ENCODE peak calls at places on chromosomes 16 and 17, in four cellular contexts. I, V, T and Y are unnamed samples.

GRCh38 chr16:56977256-56977655 is 12.1 kb upstream of the NLRC5 start:
- DNase-seq in V (no peak), I (no peak), T (no peak), Y (no peak)

GRCh38 chr16:20300312-20301097 is 26.8 kb downstream of the GP2 start:
- DNase-seq in V (peak; percentile 11), I (peak; percentile 6), T (peak; percentile 51), Y (no peak)

GRCh38 chr17:61724777-61725176 is 133.8 kb upstream of the NACA2 start:
- DNase-seq in T (no peak), I (no peak), V (no peak), Y (no peak)

GRCh38 chr16:70689035-70689969 is 3.4 kb upstream of the MTSS2 start:
- DNase-seq in I (no peak), V (no peak), T (no peak), Y (no peak)

GRCh38 chr16:64339052-64339770 is 782.7 kb downstream of the CDH11 start:
- DNase-seq in V (peak; percentile 62), T (peak; percentile 92), I (no peak), Y (no peak)

GRCh38 chr16:58076514-58076913 is 51.0 kb downstream of the MMP15 start:
- DNase-seq in I (no peak), T (no peak), V (no peak), Y (no peak)

GRCh38 chr17:27323538-27324212 is 29.8 kb downstream of the WSB1 start:
- DNase-seq in I (no peak), T (peak; percentile 78), V (peak; percentile 67), Y (no peak)

GRCh38 chr16:67430504-67431076 is 331 bp upstream of the HSD11B2 start:
- DNase-seq in V (no peak), I (no peak), T (no peak), Y (no peak)

GRCh38 chr17:81419886-81420768 is 24.9 kb downstream of the BAHCC1 start:
- DNase-seq in I (no peak), T (no peak), V (no peak), Y (no peak)

GRCh38 chr16:88430524-88431446 is 22.3 kb upstream of the ZFPM1 start:
- DNase-seq in I (peak; percentile 44), V (no peak), T (no peak), Y (no peak)

GRCh38 chr16:88428156-88428555 is 24.9 kb upstream of the ZFPM1 start:
- DNase-seq in T (no peak), V (no peak), I (no peak), Y (no peak)

GRCh38 chr16:88428616-88429386 is 24.3 kb upstream of the ZFPM1 start:
- DNase-seq in T (no peak), I (no peak), V (no peak), Y (no peak)

GRCh38 chr16:88430185-88430523 is 22.9 kb upstream of the ZFPM1 start:
- DNase-seq in T (no peak), I (peak; percentile 26), V (no peak), Y (no peak)

DNA sequence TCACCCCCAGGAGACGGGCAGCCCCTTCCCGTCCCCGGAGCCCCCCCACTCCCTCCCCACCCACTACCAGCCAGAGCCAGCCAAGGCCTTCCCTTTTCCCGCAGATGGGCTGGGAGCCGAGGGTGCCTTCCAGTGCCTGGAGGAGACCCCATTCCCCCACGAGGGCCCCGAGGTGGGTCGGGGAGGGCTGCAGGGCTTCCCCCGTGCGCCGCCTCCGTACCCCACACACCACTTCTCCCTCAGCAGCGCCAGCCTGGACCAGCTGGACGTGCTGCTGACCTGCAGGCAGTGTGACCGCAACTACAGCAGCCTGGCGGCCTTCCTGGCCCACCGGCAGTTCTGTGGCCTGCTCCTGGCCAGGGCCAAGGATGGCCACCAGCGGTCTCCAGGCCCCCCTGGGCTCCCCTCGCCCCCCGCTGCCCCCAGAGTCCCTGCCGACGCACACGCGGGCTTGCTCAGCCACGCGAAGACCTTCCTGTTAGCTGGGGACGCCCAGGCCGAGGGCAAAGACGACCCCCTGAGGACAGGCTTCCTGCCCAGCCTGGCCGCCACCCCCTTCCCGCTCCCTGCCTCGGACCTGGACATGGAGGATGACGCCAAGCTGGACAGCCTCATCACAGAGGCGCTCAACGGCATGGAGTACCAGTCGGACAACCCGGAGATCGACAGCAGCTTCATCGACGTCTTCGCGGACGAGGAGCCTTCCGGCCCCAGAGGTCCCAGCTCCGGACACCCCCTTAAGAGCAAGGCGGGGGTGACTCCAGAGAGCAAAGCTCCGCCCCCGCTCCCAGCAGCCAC is 23.5 kb upstream of the ZFPM1 start:
- DNase-seq in T (no peak), V (no peak), I (no peak), Y (no peak)
- H3K4me3 ChIP-seq in T (no peak overlapping the region), V (no peak overlapping the region), I (peak overlapping the region; percentile 37), Y (no peak overlapping the region)

GRCh38 chr17:49915260-49915659 is 53.7 kb upstream of the DLX4 start:
- DNase-seq in I (no peak), T (no peak), V (no peak), Y (no peak)
- H3K4me3 ChIP-seq in I (no peak overlapping the region), T (no peak overlapping the region), V (no peak overlapping the region), Y (no peak overlapping the region)

GRCh38 chr16:49827806-49828428 is 28.0 kb downstream of the ZNF423 start:
- DNase-seq in I (no peak), V (no peak), T (no peak), Y (no peak)
- H3K4me3 ChIP-seq in I (no peak overlapping the region), V (no peak overlapping the region), T (no peak overlapping the region), Y (no peak overlapping the region)

GRCh38 chr17:63926164-63926563 is 6.0 kb downstream of the CD79B start:
- DNase-seq in T (no peak), V (no peak), I (no peak), Y (no peak)
- H3K4me3 ChIP-seq in T (no peak overlapping the region), V (no peak overlapping the region), I (no peak overlapping the region), Y (no peak overlapping the region)

DNA sequence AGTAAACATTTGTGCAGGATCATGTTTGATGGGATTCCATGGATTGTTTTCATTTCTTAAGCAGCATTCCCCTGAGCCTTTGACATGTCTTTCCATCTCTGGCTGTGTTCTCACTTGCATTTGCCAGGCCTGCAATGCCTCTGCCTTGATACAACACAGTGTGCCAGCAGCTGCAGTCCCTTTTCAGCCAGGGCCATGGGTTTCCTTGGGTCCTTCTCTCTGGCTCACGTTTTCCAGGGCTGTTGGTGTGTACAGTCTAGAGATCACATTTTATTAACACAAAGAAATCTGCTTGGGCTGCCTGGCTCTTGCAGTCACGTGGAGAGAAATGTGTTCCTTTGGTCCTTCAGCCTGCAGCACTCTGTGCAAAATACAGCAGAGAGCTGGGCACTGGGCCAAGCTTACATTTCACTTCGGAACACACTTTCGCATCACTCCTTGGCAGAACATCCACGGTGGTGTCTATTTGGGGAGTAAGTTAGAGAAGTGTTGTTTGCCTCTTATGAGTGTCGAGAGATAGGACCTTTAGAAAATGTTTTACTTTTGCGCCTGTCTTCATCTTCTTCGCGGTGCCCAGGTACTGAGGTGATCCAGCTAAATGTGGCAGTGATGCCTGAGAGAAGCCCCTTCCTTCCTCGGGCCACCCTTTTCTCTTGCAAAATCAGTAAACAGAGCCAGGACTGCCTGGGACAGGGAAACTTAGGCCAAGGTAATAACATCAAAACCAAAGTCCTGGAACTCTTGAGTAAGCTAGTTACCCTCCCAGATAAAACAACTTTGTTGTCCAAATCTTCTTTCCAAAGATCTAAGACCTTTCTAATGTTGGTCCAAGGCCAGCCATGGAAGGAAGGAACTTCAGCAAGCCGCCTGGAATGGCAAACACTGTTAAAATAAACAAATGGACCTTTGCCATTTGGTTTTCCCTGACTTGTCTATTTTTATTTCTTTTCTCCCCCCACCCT is 20.9 kb downstream of the HLF start:
- DNase-seq in T (peak; percentile 89), I (no peak), V (peak; percentile 19), Y (no peak)
- H3K4me3 ChIP-seq in T (no peak overlapping the region), I (no peak overlapping the region), V (no peak overlapping the region), Y (no peak overlapping the region)

GRCh38 chr16:29820730-29821662 is 734 bp downstream of the MVP start:
- DNase-seq in I (peak; percentile 20), T (no peak), V (no peak), Y (no peak)
- H3K4me3 ChIP-seq in I (peak overlapping the region; percentile 95), T (peak overlapping the region; percentile 99), V (peak overlapping the region; percentile 55), Y (peak overlapping the region; percentile 48)